ENCODE peak calls at places on chromosomes 13 and 19, in ten cellular contexts. One of them, this sample, is unnamed.

GRCh38 chr13:32902898-32903297 is 113.3 kb upstream of the KL start:
- DNase-seq in HS-5: no peak
- DNase-seq in HTR-8/SVneo: no peak
- DNase-seq in gastrocnemius medialis: peak
- DNase-seq in frontal cortex: no peak
- DNase-seq in HEK293T: no peak
- DNase-seq in GM04504: no peak
- DNase-seq in left ventricle myocardium superior: peak
- DNase-seq in A549: no peak
- DNase-seq in epithelial cell of prostate: no peak
- DNase-seq in this sample: no peak

GRCh38 chr13:46165485-46166220 is 16.3 kb downstream of the LCP1 start:
- DNase-seq in HS-5: peak
- DNase-seq in HTR-8/SVneo: no peak
- DNase-seq in gastrocnemius medialis: no peak
- DNase-seq in frontal cortex: no peak
- DNase-seq in HEK293T: no peak
- DNase-seq in GM04504: no peak
- DNase-seq in left ventricle myocardium superior: no peak
- DNase-seq in A549: no peak
- DNase-seq in epithelial cell of prostate: no peak
- DNase-seq in this sample: peak

GRCh38 chr13:47723898-47724297 is 277.2 kb downstream of the SUCLA2 start:
- DNase-seq in HS-5: no peak
- DNase-seq in HTR-8/SVneo: no peak
- DNase-seq in gastrocnemius medialis: no peak
- DNase-seq in frontal cortex: no peak
- DNase-seq in HEK293T: no peak
- DNase-seq in GM04504: no peak
- DNase-seq in left ventricle myocardium superior: no peak
- DNase-seq in A549: no peak
- DNase-seq in epithelial cell of prostate: no peak
- DNase-seq in this sample: no peak

GRCh38 chr13:80923907-80924306 is 583.0 kb upstream of the SPRY2 start:
- DNase-seq in HS-5: no peak
- DNase-seq in HTR-8/SVneo: peak
- DNase-seq in gastrocnemius medialis: no peak
- DNase-seq in frontal cortex: no peak
- DNase-seq in HEK293T: peak
- DNase-seq in GM04504: no peak
- DNase-seq in left ventricle myocardium superior: no peak
- DNase-seq in A549: no peak
- DNase-seq in epithelial cell of prostate: no peak
- DNase-seq in this sample: no peak

GRCh38 chr13:112728375-112729126 is 38.7 kb downstream of the ATP11A start:
- DNase-seq in HS-5: no peak
- DNase-seq in HTR-8/SVneo: no peak
- DNase-seq in gastrocnemius medialis: no peak
- DNase-seq in frontal cortex: no peak
- DNase-seq in HEK293T: no peak
- DNase-seq in GM04504: no peak
- DNase-seq in left ventricle myocardium superior: no peak
- DNase-seq in A549: no peak
- DNase-seq in epithelial cell of prostate: no peak
- DNase-seq in this sample: no peak

GRCh38 chr19:56953411-56953810 is 112.9 kb upstream of the PEG3 start:
- DNase-seq in HS-5: no peak
- DNase-seq in HTR-8/SVneo: no peak
- DNase-seq in gastrocnemius medialis: no peak
- DNase-seq in frontal cortex: no peak
- DNase-seq in HEK293T: no peak
- DNase-seq in GM04504: no peak
- DNase-seq in left ventricle myocardium superior: no peak
- DNase-seq in A549: no peak
- DNase-seq in epithelial cell of prostate: no peak
- DNase-seq in this sample: no peak

GRCh38 chr13:87666826-87667225 is 4.3 kb upstream of the SLITRK5 start:
- DNase-seq in HS-5: no peak
- DNase-seq in HTR-8/SVneo: no peak
- DNase-seq in gastrocnemius medialis: no peak
- DNase-seq in frontal cortex: no peak
- DNase-seq in HEK293T: no peak
- DNase-seq in GM04504: no peak
- DNase-seq in left ventricle myocardium superior: no peak
- DNase-seq in A549: no peak
- DNase-seq in epithelial cell of prostate: no peak
- DNase-seq in this sample: no peak

GRCh38 chr13:23671367-23671766 is 101.2 kb downstream of the TNFRSF19 start:
- DNase-seq in HS-5: no peak
- DNase-seq in HTR-8/SVneo: no peak
- DNase-seq in gastrocnemius medialis: no peak
- DNase-seq in frontal cortex: no peak
- DNase-seq in HEK293T: no peak
- DNase-seq in GM04504: no peak
- DNase-seq in left ventricle myocardium superior: no peak
- DNase-seq in A549: no peak
- DNase-seq in epithelial cell of prostate: no peak
- DNase-seq in this sample: no peak

GRCh38 chr19:5588906-5589676 is 21.3 kb upstream of the TINCR start:
- DNase-seq in HS-5: no peak
- DNase-seq in HTR-8/SVneo: no peak
- DNase-seq in gastrocnemius medialis: no peak
- DNase-seq in frontal cortex: no peak
- DNase-seq in HEK293T: no peak
- DNase-seq in GM04504: no peak
- DNase-seq in left ventricle myocardium superior: no peak
- DNase-seq in A549: no peak
- DNase-seq in epithelial cell of prostate: no peak
- DNase-seq in this sample: no peak

GRCh38 chr19:35879770-35880317 is 11.5 kb downstream of the APLP1 start:
- DNase-seq in HS-5: peak
- DNase-seq in HTR-8/SVneo: peak
- DNase-seq in gastrocnemius medialis: peak
- DNase-seq in frontal cortex: peak
- DNase-seq in HEK293T: peak
- DNase-seq in GM04504: peak
- DNase-seq in left ventricle myocardium superior: peak
- DNase-seq in A549: peak
- DNase-seq in epithelial cell of prostate: peak
- DNase-seq in this sample: peak

GRCh38 chr19:16325671-16326400 is 1.2 kb downstream of the KLF2 start:
- DNase-seq in HS-5: no peak
- DNase-seq in HTR-8/SVneo: peak
- DNase-seq in gastrocnemius medialis: no peak
- DNase-seq in frontal cortex: no peak
- DNase-seq in HEK293T: no peak
- DNase-seq in GM04504: no peak
- DNase-seq in left ventricle myocardium superior: peak
- DNase-seq in A549: peak
- DNase-seq in epithelial cell of prostate: no peak
- DNase-seq in this sample: peak

GRCh38 chr13:33087091-33087490 is 70.9 kb downstream of the KL start:
- DNase-seq in HS-5: no peak
- DNase-seq in HTR-8/SVneo: peak
- DNase-seq in gastrocnemius medialis: no peak
- DNase-seq in frontal cortex: no peak
- DNase-seq in HEK293T: no peak
- DNase-seq in GM04504: no peak
- DNase-seq in left ventricle myocardium superior: no peak
- DNase-seq in A549: no peak
- DNase-seq in epithelial cell of prostate: no peak
- DNase-seq in this sample: no peak

GRCh38 chr19:40499320-40499719 is 32.5 kb downstream of the SPTBN4 start:
- DNase-seq in HS-5: no peak
- DNase-seq in HTR-8/SVneo: no peak
- DNase-seq in gastrocnemius medialis: no peak
- DNase-seq in frontal cortex: no peak
- DNase-seq in HEK293T: no peak
- DNase-seq in GM04504: no peak
- DNase-seq in left ventricle myocardium superior: no peak
- DNase-seq in A549: no peak
- DNase-seq in epithelial cell of prostate: no peak
- DNase-seq in this sample: no peak

GRCh38 chr19:50870417-50871089 is 2.7 kb upstream of the KLK2 start:
- DNase-seq in HS-5: no peak
- DNase-seq in HTR-8/SVneo: no peak
- DNase-seq in gastrocnemius medialis: no peak
- DNase-seq in frontal cortex: no peak
- DNase-seq in HEK293T: no peak
- DNase-seq in GM04504: no peak
- DNase-seq in left ventricle myocardium superior: no peak
- DNase-seq in A549: peak
- DNase-seq in epithelial cell of prostate: no peak
- DNase-seq in this sample: no peak

GRCh38 chr19:45152504-45153338 is 8.1 kb downstream of the NKPD1 start:
- DNase-seq in HS-5: no peak
- DNase-seq in HTR-8/SVneo: no peak
- DNase-seq in gastrocnemius medialis: peak
- DNase-seq in frontal cortex: peak
- DNase-seq in HEK293T: no peak
- DNase-seq in GM04504: no peak
- DNase-seq in left ventricle myocardium superior: peak
- DNase-seq in A549: no peak
- DNase-seq in epithelial cell of prostate: no peak
- DNase-seq in this sample: peak

GRCh38 chr19:491146-491741 is 5.0 kb upstream of the MADCAM1 start:
- DNase-seq in HS-5: no peak
- DNase-seq in HTR-8/SVneo: no peak
- DNase-seq in gastrocnemius medialis: peak
- DNase-seq in frontal cortex: no peak
- DNase-seq in HEK293T: peak
- DNase-seq in GM04504: no peak
- DNase-seq in left ventricle myocardium superior: no peak
- DNase-seq in A549: no peak
- DNase-seq in epithelial cell of prostate: no peak
- DNase-seq in this sample: no peak

GRCh38 chr19:47414469-47414868 is 4.9 kb downstream of the MEIS3 start:
- DNase-seq in HS-5: no peak
- DNase-seq in HTR-8/SVneo: no peak
- DNase-seq in gastrocnemius medialis: no peak
- DNase-seq in frontal cortex: no peak
- DNase-seq in HEK293T: peak
- DNase-seq in GM04504: no peak
- DNase-seq in left ventricle myocardium superior: no peak
- DNase-seq in A549: peak
- DNase-seq in epithelial cell of prostate: no peak
- DNase-seq in this sample: no peak

GRCh38 chr19:1102407-1103106 is 1.2 kb upstream of the GPX4 start:
- DNase-seq in HS-5: peak
- DNase-seq in HTR-8/SVneo: peak
- DNase-seq in gastrocnemius medialis: peak
- DNase-seq in frontal cortex: no peak
- DNase-seq in HEK293T: no peak
- DNase-seq in GM04504: peak
- DNase-seq in left ventricle myocardium superior: no peak
- DNase-seq in A549: peak
- DNase-seq in epithelial cell of prostate: peak
- DNase-seq in this sample: peak

GRCh38 chr13:28499579-28499978 is 4.7 kb upstream of the FLT1 start:
- DNase-seq in HS-5: no peak
- DNase-seq in HTR-8/SVneo: no peak
- DNase-seq in gastrocnemius medialis: no peak
- DNase-seq in frontal cortex: no peak
- DNase-seq in HEK293T: no peak
- DNase-seq in GM04504: no peak
- DNase-seq in left ventricle myocardium superior: no peak
- DNase-seq in A549: no peak
- DNase-seq in epithelial cell of prostate: no peak
- DNase-seq in this sample: no peak

GRCh38 chr13:35255241-35255640 is 221.2 kb downstream of the MAB21L1 start:
- DNase-seq in HS-5: no peak
- DNase-seq in HTR-8/SVneo: no peak
- DNase-seq in gastrocnemius medialis: no peak
- DNase-seq in frontal cortex: no peak
- DNase-seq in HEK293T: no peak
- DNase-seq in GM04504: no peak
- DNase-seq in left ventricle myocardium superior: no peak
- DNase-seq in A549: no peak
- DNase-seq in epithelial cell of prostate: no peak
- DNase-seq in this sample: no peak

GRCh38 chr19:41449079-41449864 is 6.3 kb downstream of the ERICH4 start:
- DNase-seq in HS-5: no peak
- DNase-seq in HTR-8/SVneo: peak
- DNase-seq in gastrocnemius medialis: peak
- DNase-seq in frontal cortex: peak
- DNase-seq in HEK293T: peak
- DNase-seq in GM04504: no peak
- DNase-seq in left ventricle myocardium superior: peak
- DNase-seq in A549: peak
- DNase-seq in epithelial cell of prostate: no peak
- DNase-seq in this sample: peak

GRCh38 chr13:43879323-43880181 is at the start of the genes CCDC122 and LACC1:
- DNase-seq in HS-5: no peak
- DNase-seq in HTR-8/SVneo: peak
- DNase-seq in gastrocnemius medialis: peak
- DNase-seq in frontal cortex: peak
- DNase-seq in HEK293T: peak
- DNase-seq in GM04504: peak
- DNase-seq in left ventricle myocardium superior: peak
- DNase-seq in A549: peak
- DNase-seq in epithelial cell of prostate: peak
- DNase-seq in this sample: peak

GRCh38 chr19:15210323-15210774 is 9.6 kb upstream of the NOTCH3 start:
- DNase-seq in HS-5: peak
- DNase-seq in HTR-8/SVneo: peak
- DNase-seq in gastrocnemius medialis: peak
- DNase-seq in frontal cortex: no peak
- DNase-seq in HEK293T: no peak
- DNase-seq in GM04504: no peak
- DNase-seq in left ventricle myocardium superior: peak
- DNase-seq in A549: peak
- DNase-seq in epithelial cell of prostate: no peak
- DNase-seq in this sample: no peak

GRCh38 chr13:20774746-20775145 is 985 bp upstream of the EEF1AKMT1 start:
- DNase-seq in HS-5: no peak
- DNase-seq in HTR-8/SVneo: no peak
- DNase-seq in gastrocnemius medialis: no peak
- DNase-seq in frontal cortex: no peak
- DNase-seq in HEK293T: no peak
- DNase-seq in GM04504: no peak
- DNase-seq in left ventricle myocardium superior: no peak
- DNase-seq in A549: no peak
- DNase-seq in epithelial cell of prostate: no peak
- DNase-seq in this sample: no peak

GRCh38 chr13:71017607-71018006 is 849.4 kb downstream of the DACH1 start:
- DNase-seq in HS-5: no peak
- DNase-seq in HTR-8/SVneo: no peak
- DNase-seq in gastrocnemius medialis: no peak
- DNase-seq in frontal cortex: no peak
- DNase-seq in HEK293T: no peak
- DNase-seq in GM04504: no peak
- DNase-seq in left ventricle myocardium superior: no peak
- DNase-seq in A549: no peak
- DNase-seq in epithelial cell of prostate: no peak
- DNase-seq in this sample: no peak

GRCh38 chr13:102599451-102600012 is 2.7 kb downstream of the TPP2 start:
- DNase-seq in HS-5: no peak
- DNase-seq in HTR-8/SVneo: no peak
- DNase-seq in gastrocnemius medialis: no peak
- DNase-seq in frontal cortex: no peak
- DNase-seq in HEK293T: no peak
- DNase-seq in GM04504: no peak
- DNase-seq in left ventricle myocardium superior: no peak
- DNase-seq in A549: no peak
- DNase-seq in epithelial cell of prostate: no peak
- DNase-seq in this sample: no peak

GRCh38 chr13:48311223-48311622 is 7.7 kb downstream of the RB1 start:
- DNase-seq in HS-5: no peak
- DNase-seq in HTR-8/SVneo: no peak
- DNase-seq in gastrocnemius medialis: no peak
- DNase-seq in frontal cortex: no peak
- DNase-seq in HEK293T: no peak
- DNase-seq in GM04504: no peak
- DNase-seq in left ventricle myocardium superior: no peak
- DNase-seq in A549: no peak
- DNase-seq in epithelial cell of prostate: no peak
- DNase-seq in this sample: no peak

GRCh38 chr19:12838893-12839656 is 760 bp downstream of the MAST1 start:
- DNase-seq in HS-5: no peak
- DNase-seq in HTR-8/SVneo: no peak
- DNase-seq in gastrocnemius medialis: no peak
- DNase-seq in frontal cortex: no peak
- DNase-seq in HEK293T: no peak
- DNase-seq in GM04504: no peak
- DNase-seq in left ventricle myocardium superior: no peak
- DNase-seq in A549: no peak
- DNase-seq in epithelial cell of prostate: no peak
- DNase-seq in this sample: no peak